ENCODE peak calls at places on chromosomes 12 and 14, in five cellular contexts. P is AG08396; A is activated naive CD8-positive, alpha-beta T cell treated with anti-CD3 and anti-CD28 coated beads for 36 hours; H is left kidney; E is activated CD4-positive, alpha-beta memory T cell treated with anti-CD3 and anti-CD28 coated beads, Interleukin-2, amount 10 ng/mL, durations not matched to agents 7 days and 5 days. D is an unnamed sample.

GRCh38 chr12:14410841-14411569 is 45.5 kb downstream of the ATF7IP start:
- DNase-seq in P (no peak), A (no peak), H (no peak), E (peak), D (no peak)

GRCh38 chr12:65327207-65328076 is 49.0 kb downstream of the MSRB3 start:
- DNase-seq in P (peak), A (no peak), H (peak), E (no peak), D (no peak)

GRCh38 chr12:131007031-131007793 is 53.5 kb downstream of the ADGRD1 start:
- DNase-seq in P (no peak), A (no peak), H (peak), E (no peak), D (no peak)

GRCh38 chr12:114547636-114548035 is 136.3 kb downstream of the TBX3 start:
- DNase-seq in P (no peak), A (no peak), H (no peak), E (no peak), D (no peak)

GRCh38 chr12:127629066-127629820 is 637.7 kb upstream of the TMEM132C start:
- DNase-seq in P (no peak), A (no peak), H (no peak), E (no peak), D (no peak)

GRCh38 chr14:104503691-104504090 is 75.9 kb upstream of the C14orf180 start:
- DNase-seq in P (no peak), A (no peak), H (no peak), E (peak), D (no peak)

GRCh38 chr12:92995258-92995905 is 66.3 kb upstream of the EEA1 start:
- DNase-seq in P (no peak), A (no peak), H (peak), E (no peak), D (no peak)

GRCh38 chr12:46453428-46453827 is 80.9 kb upstream of the SLC38A2 start:
- DNase-seq in P (no peak), A (no peak), H (no peak), E (no peak), D (no peak)

GRCh38 chr14:71341160-71341559 is 433.9 kb downstream of the PCNX1 start:
- DNase-seq in P (no peak), A (no peak), H (no peak), E (no peak), D (no peak)

GRCh38 chr12:90974286-90974685 is 19.3 kb upstream of the CCER1 start:
- DNase-seq in P (no peak), A (no peak), H (no peak), E (no peak), D (peak)

GRCh38 chr12:77584860-77585259 is 245.8 kb upstream of the NAV3 start:
- DNase-seq in P (no peak), A (no peak), H (no peak), E (no peak), D (no peak)

GRCh38 chr12:121536058-121536928 is 44.5 kb downstream of the KDM2B start:
- DNase-seq in P (peak), A (peak), H (peak), E (peak), D (peak)

GRCh38 chr14:66395300-66395699 is 90.9 kb upstream of the CCDC196 start:
- DNase-seq in P (no peak), A (peak), H (peak), E (peak), D (no peak)

GRCh38 chr12:24527102-24527501 is 421.8 kb downstream of the BCAT1 start:
- DNase-seq in P (no peak), A (no peak), H (no peak), E (no peak), D (no peak)

GRCh38 chr12:7503686-7504085 is at the start of gene CD163:
- DNase-seq in P (no peak), A (no peak), H (no peak), E (no peak), D (no peak)

GRCh38 chr12:91818236-91819131 is 327.2 kb downstream of the BTG1 start:
- DNase-seq in P (no peak), A (no peak), H (peak), E (no peak), D (no peak)

GRCh38 chr12:118282767-118283166 is 89.9 kb downstream of the TAOK3 start:
- DNase-seq in P (no peak), A (no peak), H (no peak), E (no peak), D (no peak)

GRCh38 chr14:70642313-70643235 is 858 bp downstream of the TTC9 start:
- DNase-seq in P (no peak), A (peak), H (peak), E (no peak), D (no peak)

GRCh38 chr14:39097159-39097558 is 5.9 kb downstream of the SEC23A start:
- DNase-seq in P (no peak), A (peak), H (peak), E (no peak), D (no peak)

GRCh38 chr14:23351681-23352505 is 794 bp downstream of the SLC22A17 start:
- DNase-seq in P (peak), A (no peak), H (peak), E (no peak), D (no peak)

GRCh38 chr14:91373591-91374245 is 43.9 kb downstream of the CCDC88C start:
- DNase-seq in P (no peak), A (peak), H (peak), E (peak), D (no peak)

GRCh38 chr12:116610971-116611541 is 51.9 kb downstream of the MAP1LC3B2 start:
- DNase-seq in P (no peak), A (no peak), H (no peak), E (peak), D (no peak)

GRCh38 chr12:51171884-51172514 is 936 bp downstream of the TFCP2 start:
- DNase-seq in P (no peak), A (peak), H (no peak), E (peak), D (peak)

D was measured in foreskin melanocyte.